ENCODE peak calls at places on chromosome 16, in five cellular contexts. I is Panc1, Q is stomach, X is GM12878, D is GM23338. J is an unnamed sample.

GRCh38 chr16:9612267-9612666 is 520.8 kb downstream of the HAPSTR1 start:
- DNase-seq in I (no peak), Q (no peak), X (no peak), D (no peak), J (no peak)

GRCh38 chr16:84543931-84544776 is 39.7 kb upstream of the MEAK7 start:
- DNase-seq in I (no peak), Q (no peak), X (no peak), D (no peak), J (peak; percentile 76)

GRCh38 chr16:11571549-11571948 is 15.2 kb downstream of the LITAF start:
- DNase-seq in I (no peak), Q (no peak), X (no peak), D (no peak), J (no peak)

GRCh38 chr16:81532491-81533174 is 88.0 kb downstream of the CMIP start:
- DNase-seq in I (no peak), Q (no peak), X (no peak), D (no peak), J (peak; percentile 60)

GRCh38 chr16:67441289-67441753 is 10.4 kb downstream of the HSD11B2 start:
- DNase-seq in I (no peak), Q (peak; percentile 98), X (no peak), D (no peak), J (no peak)

GRCh38 chr16:85349413-85350145 is 237.3 kb upstream of the CIBAR2 start:
- DNase-seq in I (no peak), Q (no peak), X (no peak), D (no peak), J (no peak)

GRCh38 chr16:54522596-54522995 is 236.0 kb upstream of the IRX3 start:
- DNase-seq in I (no peak), Q (no peak), X (no peak), D (no peak), J (no peak)

GRCh38 chr16:23635958-23636357 is 5.2 kb downstream of the PALB2 start:
- DNase-seq in I (no peak), Q (no peak), X (no peak), D (no peak), J (no peak)

GRCh38 chr16:79381552-79382042 is 218.9 kb downstream of the MAF start:
- DNase-seq in I (no peak), Q (no peak), X (no peak), D (peak; percentile 9), J (no peak)

GRCh38 chr16:66569827-66570405 is 3.7 kb downstream of the CMTM1 start:
- DNase-seq in I (no peak), Q (no peak), X (no peak), D (no peak), J (no peak)

DNA sequence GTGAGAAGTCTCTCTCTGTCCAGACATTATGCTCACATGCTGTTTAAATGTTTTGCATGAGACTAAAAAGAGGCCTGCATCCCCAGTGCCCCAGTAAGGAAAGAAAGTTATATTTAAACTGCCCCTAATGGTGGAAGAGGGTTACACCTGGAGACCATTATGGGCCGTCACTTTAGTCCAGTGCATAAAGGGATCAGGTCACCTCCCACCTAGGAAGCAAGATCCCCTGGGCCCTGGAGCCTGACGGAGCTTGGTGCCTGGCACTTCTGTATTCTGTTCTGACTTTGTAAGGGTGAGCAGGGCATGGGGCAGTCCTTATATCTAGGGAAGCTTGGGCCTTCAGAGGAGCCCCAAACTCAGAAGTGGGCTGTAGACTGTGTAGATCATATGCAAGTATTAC is 67.9 kb downstream of the CPPED1 start:
- DNase-seq in I (no peak), Q (no peak), X (no peak), D (peak; percentile 38), J (no peak)
- H3K4me1 ChIP-seq in I (no peaks in the 10 kb centered on the region), Q (no peaks in the 10 kb centered on the region), X (no peaks in the 10 kb centered on the region), D (no peaks in the 10 kb centered on the region), J (no peaks in the 10 kb centered on the region)

GRCh38 chr16:24957887-24958286 is 57.3 kb downstream of the ARHGAP17 start:
- DNase-seq in I (no peak), Q (no peak), X (no peak), D (peak; percentile 17), J (no peak)

GRCh38 chr16:24950275-24950674 is 64.9 kb downstream of the ARHGAP17 start:
- DNase-seq in I (no peak), Q (no peak), X (no peak), D (no peak), J (no peak)

GRCh38 chr16:24953721-24954120 is 61.4 kb downstream of the ARHGAP17 start:
- DNase-seq in I (no peak), Q (no peak), X (no peak), D (no peak), J (no peak)

GRCh38 chr16:24954137-24954536 is 61.0 kb downstream of the ARHGAP17 start:
- DNase-seq in I (no peak), Q (no peak), X (no peak), D (no peak), J (no peak)

GRCh38 chr16:24955975-24956731 is 59.0 kb downstream of the ARHGAP17 start:
- DNase-seq in I (no peak), Q (no peak), X (no peak), D (no peak), J (no peak)
- TF ChIP-seq CTCF in I (peak; percentile 34), Q (no peak), X (peak; percentile 7), D (no peak), J (no peak)

DNA sequence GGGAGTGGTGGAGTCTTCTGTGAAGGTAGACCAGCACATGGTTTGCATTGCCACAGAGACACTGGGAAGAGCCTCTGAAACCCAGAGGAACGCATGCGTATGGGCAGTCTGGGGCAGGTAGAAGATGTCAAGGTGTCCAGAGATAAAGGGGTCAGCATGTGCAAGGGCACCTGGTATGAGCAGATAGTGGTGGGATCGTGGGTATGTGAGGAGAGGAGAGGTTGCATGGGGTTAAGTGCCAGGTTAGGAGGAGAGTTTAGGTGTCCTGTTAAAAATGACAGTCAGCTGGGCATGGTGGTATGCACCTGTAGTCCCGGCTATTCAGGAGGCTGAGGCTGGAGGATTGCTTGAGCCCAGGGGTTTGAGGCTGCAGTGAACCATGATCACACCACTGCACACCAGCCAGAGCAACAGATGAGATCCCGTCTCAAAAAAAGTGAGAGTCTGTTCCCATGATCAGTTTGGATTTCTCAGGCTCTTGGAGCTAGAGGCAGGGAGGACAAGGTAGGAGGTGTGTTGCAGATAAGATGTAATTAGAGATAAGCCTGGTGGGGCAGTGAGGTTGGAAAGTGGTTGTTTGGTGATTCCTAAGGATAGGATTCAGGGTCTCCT is 3.0 kb downstream of the PYCARD start:
- DNase-seq in I (no peak), Q (no peak), X (no peak), D (no peak), J (peak; percentile 38)
- TF ChIP-seq POLR2AphosphoS5 in I (no peak), Q (no peak), X (peak; percentile 24), D (no peak), J (no peak)

DNA sequence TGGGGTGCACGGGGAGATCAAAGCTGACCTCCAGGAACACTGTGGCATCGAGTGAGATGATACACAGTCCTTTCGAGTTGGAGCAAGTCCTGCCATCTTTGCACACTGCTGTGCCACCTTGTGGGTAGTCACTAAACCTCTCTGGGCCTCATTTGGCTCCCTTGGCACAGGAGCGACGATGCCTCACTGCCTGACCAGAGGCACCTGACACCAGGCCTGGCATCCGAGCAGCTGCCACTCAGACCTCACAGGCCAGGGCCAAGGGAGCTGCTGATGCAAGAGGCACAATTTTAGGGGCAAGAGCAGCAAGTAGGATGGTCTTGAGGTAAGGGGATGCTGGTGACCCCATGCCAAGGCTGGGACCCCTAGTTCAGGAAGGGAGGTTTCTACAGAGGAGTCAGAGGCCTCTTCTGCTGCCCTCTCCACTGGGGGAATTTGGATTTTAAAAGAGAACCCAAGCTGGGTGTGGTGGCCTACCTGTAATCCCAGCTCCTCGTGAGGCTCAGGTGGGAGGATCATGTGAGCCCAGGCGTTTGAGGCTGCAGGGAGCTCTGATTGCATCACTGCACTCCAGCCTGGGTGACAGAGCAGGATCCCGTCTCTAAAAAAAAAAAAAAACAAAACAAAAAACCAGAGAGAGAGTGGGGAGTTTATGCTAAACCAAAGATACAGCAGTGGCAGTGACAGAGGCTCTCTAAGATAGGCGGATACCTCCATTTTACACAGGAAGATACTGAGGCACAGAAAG is 6.7 kb upstream of the ADGRG1 start:
- DNase-seq in I (no peak), Q (no peak), X (no peak), D (no peak), J (peak; percentile 66)
- H3K4me1 ChIP-seq in I (peaks cover 14% of the 10 kb centered on the region), Q (peaks cover 69% of the 10 kb centered on the region), X (no peaks in the 10 kb centered on the region), D (peaks cover 5% of the 10 kb centered on the region), J (no peaks in the 10 kb centered on the region)

GRCh38 chr16:14489460-14489859 is 140.6 kb downstream of the PARN start:
- DNase-seq in I (no peak), Q (no peak), X (no peak), D (peak; percentile 79), J (no peak)
- TF ChIP-seq CTCF in I (no peak), Q (peak; percentile 10), X (no peak), D (peak; percentile 40), J (no peak)

GRCh38 chr16:4609200-4610010 is 5.3 kb downstream of the UBALD1 start:
- DNase-seq in I (no peak), Q (no peak), X (no peak), D (no peak), J (peak; percentile 72)
- TF ChIP-seq POLR2AphosphoS5 in I (no peak), Q (no peak), X (peak; percentile 15), D (no peak), J (no peak)